ENCODE peak calls at places on chromosome 1, in six cellular contexts. N is transverse colon, Y is pancreas, S is hepatocyte, P is gastrocnemius medialis, A is lower lobe of right lung. J is an unnamed sample.

GRCh38 chr1:156464335-156464734 is 36.2 kb downstream of the MEF2D start:
- DNase-seq in N (no peak), Y (no peak), S (no peak), P (no peak), A (no peak), J (peak; percentile 74)

GRCh38 chr1:211420389-211420788 is 71.6 kb downstream of the RD3 start:
- DNase-seq in N (no peak), Y (no peak), S (no peak), P (no peak), A (no peak), J (peak; percentile 20)

GRCh38 chr1:176745945-176746344 is 283.0 kb downstream of the PAPPA2 start:
- DNase-seq in N (no peak), Y (no peak), S (no peak), P (no peak), A (no peak), J (no peak)

GRCh38 chr1:214123061-214123784 is 135.4 kb downstream of the PROX1 start:
- DNase-seq in N (peak; percentile 48), Y (peak; percentile 68), S (peak; percentile 87), P (peak; percentile 17), A (no peak), J (peak; percentile 37)

GRCh38 chr1:241485145-241485544 is 34.4 kb downstream of the FH start:
- DNase-seq in N (no peak), Y (no peak), S (no peak), P (no peak), A (no peak), J (no peak)

GRCh38 chr1:206000641-206001339 is 2.4 kb downstream of the RAB7B start:
- DNase-seq in N (no peak), Y (no peak), S (no peak), P (no peak), A (no peak), J (no peak)

GRCh38 chr1:183989078-183989577 is 48.4 kb downstream of the COLGALT2 start:
- DNase-seq in N (no peak), Y (no peak), S (peak; percentile 12), P (peak; percentile 31), A (no peak), J (peak; percentile 84)

GRCh38 chr1:9169601-9170137 is 40.8 kb upstream of the GPR157 start:
- DNase-seq in N (no peak), Y (no peak), S (no peak), P (no peak), A (no peak), J (no peak)

GRCh38 chr1:227270554-227270953 is 47.7 kb downstream of the CDC42BPA start:
- DNase-seq in N (no peak), Y (no peak), S (no peak), P (no peak), A (no peak), J (no peak)

DNA sequence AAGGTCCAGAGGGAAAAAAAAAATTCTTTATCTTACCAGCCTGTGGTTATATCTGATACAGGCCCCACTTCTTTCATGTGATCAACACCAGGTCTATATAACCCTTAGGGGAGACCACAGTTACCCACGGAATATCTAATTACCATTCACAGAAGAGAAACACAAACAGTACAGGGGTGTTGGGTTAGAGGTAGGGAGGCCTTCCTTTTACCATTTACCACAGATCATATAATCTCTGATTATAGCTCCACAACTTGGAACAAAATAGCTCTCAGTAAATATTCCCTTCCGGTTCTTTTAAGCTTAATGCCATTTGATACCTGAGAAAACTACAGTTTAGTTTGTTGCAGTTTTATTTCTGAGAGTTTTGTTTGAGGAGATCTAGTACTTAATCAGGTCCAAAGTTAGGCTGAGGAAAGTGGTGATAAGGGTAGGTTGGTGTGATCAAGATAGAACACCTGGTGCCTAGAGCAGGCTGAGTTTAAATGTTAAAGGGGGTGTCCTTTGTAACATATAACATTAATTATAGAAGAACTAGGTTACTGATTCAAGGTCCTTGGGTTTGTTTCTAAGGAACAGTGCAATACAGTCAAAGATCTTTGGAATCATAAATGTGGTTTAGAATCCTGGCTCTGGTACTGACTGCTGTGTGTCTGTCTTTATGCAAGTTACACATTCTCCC is 14.1 kb downstream of the EPB41 start:
- DNase-seq in N (no peak), Y (no peak), S (no peak), P (no peak), A (no peak), J (no peak)
- H3K4me3 ChIP-seq in N (no peak overlapping the region), Y (no peak overlapping the region), S (no peak overlapping the region), P (no peak overlapping the region), A (no peak overlapping the region), J (no peak overlapping the region)

GRCh38 chr1:224431726-224432125 is 2.9 kb downstream of the WDR26 start:
- DNase-seq in N (no peak), Y (no peak), S (no peak), P (no peak), A (no peak), J (no peak)
- H3K4me3 ChIP-seq in N (no peak overlapping the region), Y (no peak overlapping the region), S (peak overlapping the region; percentile 68), P (peak overlapping the region; percentile 84), A (peak overlapping the region; percentile 80), J (peak overlapping the region; percentile 81)

GRCh38 chr1:229406798-229407197 is 27.1 kb downstream of the ACTA1 start:
- DNase-seq in N (peak; percentile 22), Y (no peak), S (peak; percentile 35), P (no peak), A (no peak), J (no peak)

GRCh38 chr1:229409616-229410369 is 24.1 kb downstream of the ACTA1 start:
- DNase-seq in N (no peak), Y (peak; percentile 63), S (peak; percentile 50), P (peak; percentile 66), A (no peak), J (no peak)

GRCh38 chr1:229408458-229409037 is 25.3 kb downstream of the ACTA1 start:
- DNase-seq in N (no peak), Y (no peak), S (peak; percentile 33), P (peak; percentile 97), A (no peak), J (peak; percentile 11)

GRCh38 chr1:229410370-229410691 is 23.6 kb downstream of the ACTA1 start:
- DNase-seq in N (no peak), Y (no peak), S (no peak), P (no peak), A (no peak), J (no peak)

DNA sequence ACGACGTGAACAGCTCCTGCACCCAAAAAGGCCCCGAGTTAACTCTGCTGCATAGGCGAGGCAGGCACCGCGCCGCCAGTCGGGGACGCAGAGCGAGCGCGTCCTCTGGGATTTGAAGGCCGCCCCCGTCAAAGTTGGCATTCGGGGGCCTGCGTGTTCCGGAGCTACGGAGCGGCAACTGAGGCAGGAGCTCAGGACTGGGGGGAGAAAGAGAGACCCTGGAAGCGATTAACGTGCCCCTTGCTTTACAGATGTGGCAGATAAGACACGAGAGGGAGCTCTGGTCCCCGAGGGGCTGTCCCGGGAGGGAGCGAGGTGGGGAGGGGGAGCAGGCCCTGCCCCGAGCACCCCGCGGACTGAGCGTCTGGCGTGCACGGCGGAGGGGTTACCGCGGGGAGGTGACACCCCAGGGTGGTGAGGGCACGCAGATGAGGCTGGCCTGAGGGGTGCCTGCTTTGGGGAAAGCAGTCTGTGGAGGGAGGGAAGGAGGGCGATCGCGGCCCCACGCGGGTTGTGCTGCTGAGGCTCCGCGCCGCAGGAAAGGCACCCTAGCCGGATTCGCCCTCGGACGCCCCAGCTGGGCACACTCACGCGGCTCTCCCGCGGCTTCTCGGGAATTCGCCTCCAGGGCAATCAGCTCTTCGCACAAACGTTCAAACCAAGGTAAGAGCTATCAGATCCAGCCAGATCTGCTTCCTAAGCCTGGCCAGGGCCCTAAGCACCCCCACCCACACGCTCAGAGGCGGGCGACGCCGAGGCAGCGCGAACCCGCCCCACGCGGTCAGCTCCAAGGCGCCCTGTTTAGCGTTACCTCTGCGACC is 26.5 kb downstream of the ACTA1 start:
- DNase-seq in N (no peak), Y (no peak), S (no peak), P (peak; percentile 25), A (no peak), J (no peak)
- H3K4me3 ChIP-seq in N (no peak overlapping the region), Y (no peak overlapping the region), S (peak overlapping the region; percentile 36), P (peak overlapping the region; percentile 57), A (peak overlapping the region; percentile 41), J (peak overlapping the region; percentile 22)

GRCh38 chr1:160723332-160723731 is 11.7 kb upstream of the CD48 start:
- DNase-seq in N (no peak), Y (no peak), S (no peak), P (no peak), A (no peak), J (no peak)

GRCh38 chr1:160722726-160723125 is 11.1 kb upstream of the CD48 start:
- DNase-seq in N (no peak), Y (no peak), S (no peak), P (no peak), A (no peak), J (no peak)

GRCh38 chr1:160724445-160725242 is 13.0 kb upstream of the CD48 start:
- DNase-seq in N (no peak), Y (no peak), S (no peak), P (no peak), A (no peak), J (no peak)

GRCh38 chr1:160726114-160726497 is 12.9 kb upstream of the SLAMF7 start:
- DNase-seq in N (no peak), Y (no peak), S (peak; percentile 20), P (no peak), A (no peak), J (no peak)

GRCh38 chr1:160726498-160727391 is 12.3 kb upstream of the SLAMF7 start:
- DNase-seq in N (peak; percentile 67), Y (no peak), S (peak; percentile 90), P (peak; percentile 15), A (peak; percentile 49), J (peak; percentile 13)
- H3K4me3 ChIP-seq in N (no peak overlapping the region), Y (no peak overlapping the region), S (no peak overlapping the region), P (no peak overlapping the region), A (no peak overlapping the region), J (no peak overlapping the region)

GRCh38 chr1:150567341-150567716 is 12.1 kb downstream of the MCL1 start:
- DNase-seq in N (peak; percentile 40), Y (no peak), S (peak; percentile 15), P (no peak), A (no peak), J (no peak)
- H3K4me3 ChIP-seq in N (peak overlapping the region; percentile 3), Y (no peak overlapping the region), S (no peak overlapping the region), P (peak overlapping the region; percentile 54), A (peak overlapping the region; percentile 51), J (peak overlapping the region; percentile 36)

DNA sequence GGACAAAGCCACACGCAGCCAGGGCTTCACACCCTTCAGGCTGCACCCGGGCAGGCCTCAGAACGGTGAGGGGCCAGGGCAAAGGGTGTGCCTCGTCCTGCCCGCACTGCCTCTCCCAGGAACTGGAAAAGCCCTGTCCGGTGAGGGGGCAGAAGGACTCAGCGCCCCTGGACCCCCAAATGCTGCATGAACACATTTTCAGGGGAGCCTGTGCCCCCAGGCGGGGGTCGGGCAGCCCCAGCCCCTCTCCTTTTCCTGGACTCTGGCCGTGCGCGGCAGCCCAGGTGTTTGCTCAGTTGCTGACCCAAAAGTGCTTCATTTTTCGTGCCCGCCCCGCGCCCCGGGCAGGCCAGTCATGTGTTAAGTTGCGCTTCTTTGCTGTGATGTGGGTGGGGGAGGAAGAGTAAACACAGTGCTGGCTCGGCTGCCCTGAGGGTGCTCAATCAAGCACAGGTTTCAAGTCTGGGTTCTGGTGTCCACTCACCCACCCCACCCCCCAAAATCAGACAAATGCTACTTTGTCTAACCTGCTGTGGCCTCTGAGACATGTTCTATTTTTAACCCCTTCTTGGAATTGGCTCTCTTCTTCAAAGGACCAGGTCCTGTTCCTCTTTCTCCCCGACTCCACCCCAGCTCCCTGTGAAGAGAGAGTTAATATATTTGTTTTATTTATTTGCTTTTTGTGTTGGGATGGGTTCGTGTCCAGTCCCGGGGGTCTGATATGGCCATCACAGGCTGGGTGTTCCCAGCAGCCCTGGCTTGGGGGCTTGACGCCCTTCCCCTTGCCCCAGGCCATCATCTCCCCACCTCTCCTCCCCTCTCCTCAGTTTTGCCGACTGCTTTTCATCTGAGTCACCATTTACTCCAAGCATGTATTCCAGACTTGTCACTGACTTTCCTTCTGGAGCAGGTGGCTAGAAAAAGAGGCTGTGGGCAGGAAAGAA is 8.1 kb downstream of the PSRC1 start:
- DNase-seq in N (peak; percentile 64), Y (no peak), S (peak; percentile 83), P (peak; percentile 81), A (peak; percentile 84), J (no peak)
- H3K4me3 ChIP-seq in N (no peak overlapping the region), Y (no peak overlapping the region), S (no peak overlapping the region), P (no peak overlapping the region), A (peak overlapping the region; percentile 45), J (no peak overlapping the region)

GRCh38 chr1:2213576-2214505 is 14.3 kb upstream of the SKI start:
- DNase-seq in N (peak; percentile 71), Y (peak; percentile 55), S (peak; percentile 69), P (peak; percentile 72), A (peak; percentile 81), J (no peak)
- H3K4me3 ChIP-seq in N (no peak overlapping the region), Y (no peak overlapping the region), S (no peak overlapping the region), P (peak overlapping the region; percentile 42), A (peak overlapping the region; percentile 43), J (no peak overlapping the region)

J was measured in skeletal muscle cell.